ENCODE peak calls at places on chromosomes 5 and 9, in nine cellular contexts. B is lung, R is GM12865, I is GM20000, E is progenitor cell of endocrine pancreas, Z is fibroblast of pulmonary artery, U is keratinocyte, N is GM12864, J is right atrium auricular region. F is an unnamed sample.

GRCh38 chr9:76090909-76091308 is 200.4 kb downstream of the PCSK5 start:
- DNase-seq in E (no peak), R (no peak), B (no peak), U (no peak), Z (no peak), J (no peak), N (no peak), I (no peak), F (no peak)

GRCh38 chr5:75710630-75711029 is 6.6 kb downstream of the POC5 start:
- DNase-seq in U (no peak), R (no peak), B (no peak), Z (no peak), N (no peak), I (no peak), E (no peak), J (no peak), F (no peak)

GRCh38 chr5:62093981-62094380 is 212.0 kb upstream of the KIF2A start:
- DNase-seq in Z (peak; percentile 25), E (no peak), J (no peak), N (no peak), R (peak; percentile 2), U (no peak), B (peak; percentile 47), I (no peak), F (no peak)

GRCh38 chr5:54988817-54989216 is 3.4 kb upstream of the ESM1 start:
- DNase-seq in Z (no peak), R (no peak), J (no peak), N (no peak), U (no peak), B (no peak), E (no peak), I (no peak), F (no peak)

GRCh38 chr9:85900504-85901201 is 40.3 kb upstream of the NAA35 start:
- DNase-seq in E (no peak), R (peak; percentile 56), B (no peak), J (no peak), Z (peak; percentile 54), U (no peak), I (peak; percentile 37), N (peak; percentile 5), F (peak; percentile 63)

GRCh38 chr5:82045526-82046267 is 73.9 kb downstream of the ATG10 start:
- DNase-seq in J (no peak), R (no peak), I (no peak), Z (peak; percentile 64), N (no peak), E (no peak), B (no peak), U (no peak), F (no peak)

GRCh38 chr9:130536594-130537215 is 42.7 kb upstream of the FUBP3 start:
- DNase-seq in R (no peak), J (no peak), N (no peak), Z (no peak), I (no peak), B (no peak), E (no peak), U (peak; percentile 49), F (no peak)

GRCh38 chr9:132370592-132370991 is 15.8 kb upstream of the SETX start:
- DNase-seq in U (no peak), R (no peak), J (no peak), E (no peak), N (no peak), B (no peak), I (no peak), Z (no peak), F (no peak)

GRCh38 chr5:179348833-179349232 is 3.6 kb upstream of the ADAMTS2 start:
- DNase-seq in U (no peak), Z (no peak), B (no peak), R (no peak), I (no peak), N (no peak), E (no peak), J (no peak), F (no peak)

GRCh38 chr9:79572891-79573696 is 1.3 kb downstream of the TLE4 start:
- DNase-seq in R (peak; percentile 56), I (peak; percentile 67), N (no peak), E (peak; percentile 26), U (no peak), J (no peak), Z (no peak), B (peak; percentile 48), F (peak; percentile 60)

GRCh38 chr9:86485359-86485758 is 131.1 kb upstream of the TUT7 start:
- DNase-seq in J (no peak), R (peak; percentile 38), U (no peak), Z (no peak), N (no peak), I (no peak), B (no peak), E (no peak), F (peak; percentile 45)

GRCh38 chr5:160359816-160360215 is 10.6 kb downstream of the C1QTNF2 start:
- DNase-seq in R (no peak), Z (no peak), J (no peak), E (no peak), U (no peak), N (no peak), I (no peak), B (no peak), F (no peak)

GRCh38 chr5:177604116-177604521 is 4.2 kb downstream of the B4GALT7 start:
- DNase-seq in J (peak; percentile 54), Z (no peak), B (no peak), I (no peak), R (no peak), E (no peak), N (no peak), U (no peak), F (no peak)

GRCh38 chr5:135847976-135848375 is 13.5 kb downstream of the SLC25A48 start:
- DNase-seq in U (no peak), N (no peak), B (no peak), J (no peak), I (no peak), E (no peak), R (no peak), Z (no peak), F (no peak)

GRCh38 chr5:90878549-90879196 is 320.1 kb downstream of the ADGRV1 start:
- DNase-seq in N (no peak), B (peak; percentile 55), E (no peak), R (no peak), J (no peak), U (no peak), Z (peak; percentile 77), I (no peak), F (no peak)

GRCh38 chr9:123048748-123049147 is 15.3 kb downstream of the GPR21 start:
- DNase-seq in B (no peak), N (no peak), J (no peak), U (no peak), E (no peak), R (no peak), Z (peak; percentile 71), I (no peak), F (no peak)

GRCh38 chr9:125822160-125822559 is 75.0 kb downstream of the PBX3 start:
- DNase-seq in J (no peak), E (no peak), U (no peak), R (no peak), B (no peak), I (no peak), N (no peak), Z (no peak), F (no peak)

DNA sequence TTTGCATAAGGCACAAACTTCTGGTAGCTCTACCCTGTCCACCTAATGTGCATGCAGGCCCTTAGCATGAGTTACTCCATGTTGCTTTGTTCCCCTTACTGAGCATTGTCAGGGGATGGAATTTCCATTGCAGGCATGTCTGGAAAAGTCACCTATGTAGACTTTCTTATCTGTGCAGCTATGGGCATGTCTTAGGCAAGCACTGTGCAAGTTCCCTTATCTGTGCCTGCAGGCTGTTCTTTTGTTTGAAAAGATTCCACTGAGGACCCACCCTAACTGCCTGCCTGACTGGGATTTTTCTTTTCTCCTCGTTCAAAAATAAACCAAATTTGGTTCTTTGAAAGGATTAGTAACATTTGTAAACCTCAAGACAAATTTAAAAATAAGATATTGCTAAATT is 587.0 kb downstream of the CDH18 start:
- DNase-seq in R (no peak), U (peak; percentile 11), N (no peak), J (no peak), I (no peak), E (no peak), Z (no peak), B (no peak), F (no peak)
- TF ChIP-seq CTCF in R (no peak), U (no peak), N (no peak), J (no peak), I (no peak), E (no peak), Z (no peak), B (no peak), F (no peak)

GRCh38 chr5:116572375-116573278 is 2.0 kb downstream of the SEMA6A start:
- DNase-seq in R (no peak), N (no peak), E (peak; percentile 48), U (no peak), I (no peak), Z (peak; percentile 16), B (no peak), J (no peak), F (no peak)
- TF ChIP-seq CTCF in R (no peak), N (no peak), E (no peak), U (peak; percentile 35), I (no peak), Z (no peak), B (no peak), J (peak; percentile 33), F (no peak)

GRCh38 chr5:14581891-14582796 is 552 bp downstream of the OTULINL start:
- DNase-seq in J (no peak), R (peak; percentile 81), I (peak; percentile 66), B (peak; percentile 70), Z (peak; percentile 13), N (no peak), E (peak; percentile 64), U (no peak), F (peak; percentile 86)
- TF ChIP-seq CTCF in J (peak; percentile 21), R (peak; percentile 20), I (peak; percentile 11), B (no peak), Z (no peak), N (peak; percentile 24), E (peak; percentile 49), U (peak; percentile 27), F (peak; percentile 41)

DNA sequence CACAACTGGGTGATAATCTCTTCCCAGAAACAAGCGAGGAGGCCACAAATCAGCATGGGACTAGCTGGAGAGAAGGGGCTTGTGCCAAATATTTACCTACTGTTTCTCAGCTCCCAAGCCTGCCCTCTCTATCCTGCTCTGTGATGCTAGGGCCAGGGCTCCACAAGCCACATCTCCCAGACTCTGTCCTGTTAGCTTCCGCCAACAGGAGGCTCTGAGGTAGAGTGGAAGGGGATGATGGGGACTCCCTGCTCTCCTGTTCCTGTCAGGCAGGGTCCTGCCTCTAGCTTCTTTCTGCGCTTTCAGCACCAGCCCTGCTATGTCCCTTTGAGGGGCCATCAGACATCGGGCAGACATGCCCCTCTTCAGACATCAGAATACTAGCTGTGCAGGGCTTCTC is 160.8 kb upstream of the TBC1D2 start:
- DNase-seq in N (no peak), R (no peak), E (no peak), B (no peak), U (no peak), I (no peak), J (no peak), Z (no peak), F (no peak)
- TF ChIP-seq CTCF in N (no peak), R (no peak), E (no peak), B (no peak), U (no peak), I (no peak), J (no peak), Z (no peak), F (no peak)

GRCh38 chr9:110340306-110340705 is 2.6 kb upstream of the TXNDC8 start:
- DNase-seq in I (no peak), Z (peak; percentile 49), J (no peak), U (no peak), R (peak; percentile 11), B (no peak), N (no peak), E (no peak), F (no peak)
- TF ChIP-seq CTCF in I (no peak), Z (peak; percentile 62), J (no peak), U (peak; percentile 63), R (peak; percentile 16), B (no peak), N (peak; percentile 29), E (peak; percentile 34), F (no peak)

F was measured in activated CD8-positive, alpha-beta T cell treated with anti-CD3 and anti-CD28 coated beads for 36 hours.